ENCODE peak calls at places on chromosomes 3 and 15, in ten cellular contexts. H, R, N, L, M, G, T, X, F and K are unnamed samples.

GRCh38 chr15:25437751-25438600 is 848 bp downstream of the UBE3A start:
- DNase-seq in H (peak), R (peak), N (peak), L (peak), M (peak), G (peak), T (peak), X (peak), F (peak), K (peak)

GRCh38 chr3:127393131-127393820 is 105.4 kb upstream of the PRR20G start:
- DNase-seq in H (no peak), R (no peak), N (no peak), L (no peak), M (no peak), G (no peak), T (no peak), X (no peak), F (no peak), K (no peak)

GRCh38 chr15:71060983-71061382 is 54.3 kb upstream of the THSD4 start:
- DNase-seq in H (no peak), R (no peak), N (no peak), L (no peak), M (no peak), G (no peak), T (no peak), X (no peak), F (no peak), K (no peak)

GRCh38 chr15:67824900-67825879 is at the start of gene SKOR1:
- DNase-seq in H (no peak), R (peak), N (no peak), L (peak), M (no peak), G (peak), T (peak), X (no peak), F (no peak), K (peak)

GRCh38 chr15:39209548-39210211 is 371.2 kb upstream of the THBS1 start:
- DNase-seq in H (no peak), R (no peak), N (no peak), L (no peak), M (no peak), G (no peak), T (no peak), X (no peak), F (no peak), K (no peak)

GRCh38 chr3:128725547-128725931 is 444 bp upstream of the RAB7A start:
- DNase-seq in H (no peak), R (no peak), N (no peak), L (no peak), M (no peak), G (no peak), T (no peak), X (no peak), F (no peak), K (no peak)

GRCh38 chr3:13801361-13802214 is 78.3 kb downstream of the WNT7A start:
- DNase-seq in H (peak), R (no peak), N (no peak), L (no peak), M (no peak), G (no peak), T (no peak), X (no peak), F (no peak), K (peak)

GRCh38 chr3:107064445-107065060 is 312.7 kb upstream of the CCDC54 start:
- DNase-seq in H (peak), R (peak), N (peak), L (peak), M (peak), G (peak), T (peak), X (peak), F (peak), K (peak)

GRCh38 chr15:40302288-40302886 is 5.3 kb downstream of the PLCB2 start:
- DNase-seq in H (no peak), R (no peak), N (no peak), L (no peak), M (no peak), G (peak), T (no peak), X (no peak), F (no peak), K (no peak)

DNA sequence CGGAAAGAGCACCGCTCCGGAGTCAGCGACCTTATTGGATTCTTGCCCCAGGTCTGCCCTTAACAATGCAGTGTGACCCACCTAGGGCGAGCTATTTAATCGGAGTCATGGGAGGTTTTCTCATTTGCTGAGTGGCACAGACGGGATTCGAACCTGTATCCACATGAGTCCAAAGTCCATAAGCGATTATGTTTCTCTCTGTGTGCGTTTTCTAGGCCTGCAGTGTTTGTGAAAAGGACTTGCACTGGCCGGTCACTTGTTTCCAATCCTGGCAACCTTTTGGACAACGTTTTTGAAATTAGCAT is 686 bp upstream of the HDGFL3 start:
- DNase-seq in H (no peak), R (peak), N (no peak), L (peak), M (no peak), G (no peak), T (no peak), X (no peak), F (no peak), K (no peak)
- H3K4me3 ChIP-seq in H (peak), R (peak), N (no peak), L (peak), M (no peak), G (peak), T (peak), X (peak), F (peak), K (peak)

GRCh38 chr15:101540480-101541239 is 51.2 kb upstream of the PCSK6 start:
- DNase-seq in H (no peak), R (no peak), N (no peak), L (no peak), M (no peak), G (peak), T (no peak), X (no peak), F (peak), K (no peak)
- TF ChIP-seq CTCF in H (no peak), R (no peak), N (no peak), L (no peak), M (peak), G (no peak), T (no peak), X (no peak), F (peak), K (no peak)

GRCh38 chr3:112637700-112638099 is 3.2 kb downstream of the CCDC80 start:
- DNase-seq in H (no peak), R (no peak), N (no peak), L (no peak), M (no peak), G (peak), T (no peak), X (no peak), F (no peak), K (no peak)
- H3K4me3 ChIP-seq in H (no peak), R (no peak), N (no peak), L (peak), M (no peak), G (no peak), T (peak), X (no peak), F (no peak), K (no peak)

DNA sequence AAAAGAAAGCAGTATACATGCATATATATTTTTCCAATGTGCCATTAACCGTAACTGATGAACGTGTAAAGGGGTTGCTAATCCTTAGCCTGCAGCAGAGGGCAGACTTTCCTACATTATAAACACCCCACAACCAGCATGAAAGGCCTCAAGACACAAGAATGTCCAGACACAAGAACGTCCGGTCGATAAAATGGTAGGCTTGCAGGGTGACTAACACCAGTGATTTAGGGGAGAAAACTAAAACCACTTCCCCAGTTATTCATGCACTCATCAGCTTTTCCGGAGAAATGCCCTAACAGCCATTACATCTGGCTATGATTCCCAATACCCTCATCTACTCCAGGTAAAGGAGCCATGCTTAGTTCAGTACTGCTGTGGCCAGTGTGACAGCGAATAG is 57.4 kb downstream of the LRTM1 start:
- DNase-seq in H (peak), R (peak), N (no peak), L (peak), M (no peak), G (no peak), T (no peak), X (peak), F (no peak), K (peak)
- TF ChIP-seq CTCF in H (peak), R (peak), N (no peak), L (peak), M (no peak), G (no peak), T (no peak), X (peak), F (peak), K (peak)

GRCh38 chr3:120801484-120801883 is 58.9 kb downstream of the GTF2E1 start:
- DNase-seq in H (no peak), R (no peak), N (no peak), L (no peak), M (no peak), G (no peak), T (no peak), X (peak), F (no peak), K (no peak)

GRCh38 chr3:120798346-120798745 is 55.8 kb downstream of the GTF2E1 start:
- DNase-seq in H (no peak), R (no peak), N (no peak), L (no peak), M (no peak), G (no peak), T (no peak), X (no peak), F (no peak), K (peak)

GRCh38 chr3:120797857-120798256 is 55.3 kb downstream of the GTF2E1 start:
- DNase-seq in H (no peak), R (no peak), N (no peak), L (no peak), M (no peak), G (no peak), T (no peak), X (no peak), F (no peak), K (no peak)

GRCh38 chr3:120802916-120803315 is 60.4 kb downstream of the GTF2E1 start:
- DNase-seq in H (no peak), R (no peak), N (no peak), L (no peak), M (no peak), G (no peak), T (no peak), X (no peak), F (no peak), K (no peak)

GRCh38 chr3:120800625-120801024 is 58.1 kb downstream of the GTF2E1 start:
- DNase-seq in H (no peak), R (no peak), N (no peak), L (peak), M (no peak), G (no peak), T (no peak), X (no peak), F (no peak), K (no peak)
- H3K4me3 ChIP-seq in H (no peak), R (no peak), N (no peak), L (no peak), M (no peak), G (no peak), T (no peak), X (peak), F (no peak), K (no peak)